ENCODE peak calls at places on chromosomes 1 and 21, in six cellular contexts. Z is upper lobe of left lung, O is mucosa of descending colon, E is SJCRH30, Q is small intestine, B is aorta. C is an unnamed sample. For H3K4me1, the result is how much of the 10 kb centered on the place peaks cover.

GRCh38 chr1:243582321-243582720 is 267.7 kb downstream of the AKT3 start:
- DNase-seq in Z (no peak), O (no peak), E (peak), Q (no peak), B (no peak), C (peak)

GRCh38 chr21:38596264-38597042 is 98.2 kb upstream of the ERG start:
- DNase-seq in Z (no peak), O (no peak), E (no peak), Q (no peak), B (no peak), C (peak)

GRCh38 chr1:205739348-205740160 is 10.4 kb downstream of the NUCKS1 start:
- DNase-seq in Z (no peak), O (no peak), E (no peak), Q (no peak), B (no peak), C (no peak)

GRCh38 chr1:225470210-225470609 is 42.4 kb upstream of the LBR start:
- DNase-seq in Z (peak), O (no peak), E (peak), Q (no peak), B (peak), C (no peak)

GRCh38 chr21:33020558-33021100 is 5.1 kb upstream of the OLIG2 start:
- DNase-seq in Z (no peak), O (no peak), E (no peak), Q (no peak), B (no peak), C (no peak)

GRCh38 chr1:173039621-173040020 is 11.1 kb downstream of the TNFSF18 start:
- DNase-seq in Z (no peak), O (no peak), E (no peak), Q (no peak), B (no peak), C (no peak)

GRCh38 chr1:95742591-95743089 is 508.6 kb downstream of the RWDD3 start:
- DNase-seq in Z (no peak), O (no peak), E (peak), Q (no peak), B (no peak), C (peak)

GRCh38 chr21:45366931-45367401 is 38.0 kb upstream of the COL18A1 start:
- DNase-seq in Z (no peak), O (peak), E (peak), Q (no peak), B (peak), C (no peak)

GRCh38 chr21:45543710-45544448 is 1.6 kb upstream of the SLC19A1 start:
- DNase-seq in Z (peak), O (peak), E (peak), Q (no peak), B (no peak), C (no peak)

GRCh38 chr1:233244183-233244582 is 51.3 kb downstream of the PCNX2 start:
- DNase-seq in Z (no peak), O (peak), E (no peak), Q (peak), B (no peak), C (peak)

GRCh38 chr1:31875636-31876236 is 59.9 kb upstream of the SPOCD1 start:
- DNase-seq in Z (no peak), O (no peak), E (no peak), Q (peak), B (no peak), C (no peak)

GRCh38 chr1:110483308-110483685 is 32.3 kb downstream of the PROK1 start:
- DNase-seq in Z (no peak), O (no peak), E (no peak), Q (no peak), B (no peak), C (no peak)

GRCh38 chr1:61120307-61120840 is 38.0 kb downstream of the NFIA start:
- DNase-seq in Z (no peak), O (no peak), E (no peak), Q (no peak), B (no peak), C (no peak)

GRCh38 chr1:199272690-199273089 is 633.9 kb downstream of the PTPRC start:
- DNase-seq in Z (peak), O (no peak), E (peak), Q (no peak), B (peak), C (peak)

GRCh38 chr1:156781585-156782186 is 14.4 kb downstream of the PRCC start:
- DNase-seq in Z (no peak), O (no peak), E (no peak), Q (no peak), B (no peak), C (no peak)

GRCh38 chr1:163337631-163338030 is 15.9 kb downstream of the NUF2 start:
- DNase-seq in Z (no peak), O (no peak), E (no peak), Q (no peak), B (no peak), C (no peak)

GRCh38 chr1:22689505-22689904 is 21.1 kb upstream of the EPHB2 start:
- DNase-seq in Z (no peak), O (no peak), E (peak), Q (peak), B (no peak), C (no peak)

GRCh38 chr1:39395357-39395831 is 96.0 kb upstream of the BMP8A start:
- DNase-seq in Z (no peak), O (no peak), E (peak), Q (peak), B (no peak), C (peak)

GRCh38 chr1:58934711-58935110 is 150.9 kb upstream of the JUN start:
- DNase-seq in Z (no peak), O (no peak), E (peak), Q (no peak), B (no peak), C (no peak)

GRCh38 chr1:27960762-27961645 is 1.2 kb downstream of the XKR8 start:
- DNase-seq in Z (no peak), O (no peak), E (no peak), Q (peak), B (peak), C (no peak)

GRCh38 chr1:223211323-223211985 is 68.4 kb upstream of the TLR5 start:
- DNase-seq in Z (no peak), O (no peak), E (no peak), Q (no peak), B (no peak), C (no peak)

GRCh38 chr1:239803666-239804228 is 287.9 kb upstream of the FMN2 start:
- DNase-seq in Z (no peak), O (no peak), E (no peak), Q (no peak), B (no peak), C (no peak)

GRCh38 chr1:50969611-50970507 is at the start of gene CDKN2C:
- DNase-seq in Z (peak), O (peak), E (peak), Q (peak), B (peak), C (peak)

GRCh38 chr1:33117440-33118085 is 36.6 kb downstream of the AZIN2 start:
- DNase-seq in Z (no peak), O (no peak), E (no peak), Q (no peak), B (no peak), C (no peak)

GRCh38 chr1:9833632-9834031 is 9.9 kb upstream of the CLSTN1 start:
- DNase-seq in Z (no peak), O (no peak), E (no peak), Q (no peak), B (no peak), C (no peak)

GRCh38 chr1:183306317-183307042 is 111.7 kb downstream of the NMNAT2 start:
- DNase-seq in Z (no peak), O (no peak), E (no peak), Q (peak), B (no peak), C (no peak)

GRCh38 chr21:18987515-18988026 is 584.0 kb upstream of the TMPRSS15 start:
- DNase-seq in Z (no peak), O (no peak), E (no peak), Q (no peak), B (no peak), C (no peak)

GRCh38 chr21:28283652-28284490 is 708.8 kb downstream of the LTN1 start:
- DNase-seq in Z (no peak), O (no peak), E (peak), Q (peak), B (no peak), C (no peak)

GRCh38 chr21:45276620-45277019 is 11.1 kb downstream of the POFUT2 start:
- DNase-seq in Z (peak), O (no peak), E (no peak), Q (no peak), B (no peak), C (no peak)

GRCh38 chr1:172638885-172639831 is 19.7 kb upstream of the FASLG start:
- DNase-seq in Z (no peak), O (no peak), E (peak), Q (peak), B (no peak), C (peak)

GRCh38 chr1:160916666-160917065 is 31.7 kb upstream of the ITLN1 start:
- DNase-seq in Z (no peak), O (no peak), E (no peak), Q (no peak), B (no peak), C (no peak)

GRCh38 chr1:151356668-151357067 is 9.6 kb upstream of the RFX5 start:
- DNase-seq in Z (no peak), O (no peak), E (no peak), Q (no peak), B (no peak), C (no peak)

GRCh38 chr1:154429118-154429517 is 24.0 kb downstream of the IL6R start:
- DNase-seq in Z (no peak), O (no peak), E (no peak), Q (no peak), B (no peak), C (no peak)

GRCh38 chr1:224773646-224774045 is 155.8 kb upstream of the DNAH14 start:
- DNase-seq in Z (no peak), O (no peak), E (no peak), Q (no peak), B (no peak), C (no peak)

GRCh38 chr1:1208713-1209433 is 2.5 kb upstream of the TNFRSF18 start:
- DNase-seq in Z (no peak), O (peak), E (peak), Q (no peak), B (peak), C (no peak)

GRCh38 chr1:39128959-39129358 is 75.5 kb upstream of the MACF1 start:
- DNase-seq in Z (peak), O (peak), E (no peak), Q (peak), B (no peak), C (peak)

GRCh38 chr1:24108334-24109165 is 3.4 kb downstream of the MYOM3 start:
- DNase-seq in Z (no peak), O (peak), E (peak), Q (peak), B (peak), C (peak)

GRCh38 chr21:43918385-43918947 is 53.4 kb downstream of the AGPAT3 start:
- DNase-seq in Z (no peak), O (peak), E (no peak), Q (no peak), B (peak), C (no peak)

DNA sequence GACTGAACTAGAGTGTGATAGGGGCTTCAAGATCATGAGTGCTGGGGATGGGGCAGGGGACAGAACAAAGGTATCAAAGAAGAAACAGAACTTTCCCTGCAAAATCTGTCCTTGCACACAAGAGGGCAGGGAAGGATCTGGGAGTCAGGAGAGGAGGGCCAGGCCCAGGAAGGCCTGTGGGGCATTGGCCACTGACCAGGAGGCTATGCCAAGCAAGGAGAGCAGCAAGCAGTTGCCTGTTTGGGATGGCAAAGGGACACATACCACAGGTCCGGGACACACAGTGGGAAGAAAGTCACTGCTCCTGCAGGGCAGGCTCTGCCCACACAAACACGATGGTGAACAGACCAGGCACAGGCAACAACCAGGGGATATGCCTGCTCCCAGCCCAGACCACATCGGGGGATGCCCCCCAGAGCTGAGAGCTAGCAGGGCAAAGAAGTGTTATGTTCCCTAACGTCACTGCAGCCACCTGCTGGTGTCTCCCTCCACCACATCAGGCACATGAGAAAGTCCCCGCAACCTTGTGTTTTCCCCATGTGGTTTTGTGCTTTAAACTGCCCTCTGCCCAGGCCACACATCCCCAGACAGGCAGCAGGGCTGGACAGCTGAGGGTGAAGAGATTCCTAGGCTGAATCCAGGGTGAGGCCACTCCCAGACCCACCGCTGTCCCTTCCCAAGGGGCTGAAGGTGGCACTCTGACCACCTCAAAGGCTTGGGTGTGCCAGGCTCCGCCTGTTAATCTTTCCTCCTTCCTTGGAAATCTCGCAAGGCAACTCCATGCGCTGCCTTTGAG is 53.6 kb downstream of the KIF21B start:
- DNase-seq in Z (no peak), O (no peak), E (peak), Q (no peak), B (no peak), C (no peak)
- H3K4me1 ChIP-seq in Z (under half), O (under half), E (under half), Q (under half), B (under half), C (under half)

DNA sequence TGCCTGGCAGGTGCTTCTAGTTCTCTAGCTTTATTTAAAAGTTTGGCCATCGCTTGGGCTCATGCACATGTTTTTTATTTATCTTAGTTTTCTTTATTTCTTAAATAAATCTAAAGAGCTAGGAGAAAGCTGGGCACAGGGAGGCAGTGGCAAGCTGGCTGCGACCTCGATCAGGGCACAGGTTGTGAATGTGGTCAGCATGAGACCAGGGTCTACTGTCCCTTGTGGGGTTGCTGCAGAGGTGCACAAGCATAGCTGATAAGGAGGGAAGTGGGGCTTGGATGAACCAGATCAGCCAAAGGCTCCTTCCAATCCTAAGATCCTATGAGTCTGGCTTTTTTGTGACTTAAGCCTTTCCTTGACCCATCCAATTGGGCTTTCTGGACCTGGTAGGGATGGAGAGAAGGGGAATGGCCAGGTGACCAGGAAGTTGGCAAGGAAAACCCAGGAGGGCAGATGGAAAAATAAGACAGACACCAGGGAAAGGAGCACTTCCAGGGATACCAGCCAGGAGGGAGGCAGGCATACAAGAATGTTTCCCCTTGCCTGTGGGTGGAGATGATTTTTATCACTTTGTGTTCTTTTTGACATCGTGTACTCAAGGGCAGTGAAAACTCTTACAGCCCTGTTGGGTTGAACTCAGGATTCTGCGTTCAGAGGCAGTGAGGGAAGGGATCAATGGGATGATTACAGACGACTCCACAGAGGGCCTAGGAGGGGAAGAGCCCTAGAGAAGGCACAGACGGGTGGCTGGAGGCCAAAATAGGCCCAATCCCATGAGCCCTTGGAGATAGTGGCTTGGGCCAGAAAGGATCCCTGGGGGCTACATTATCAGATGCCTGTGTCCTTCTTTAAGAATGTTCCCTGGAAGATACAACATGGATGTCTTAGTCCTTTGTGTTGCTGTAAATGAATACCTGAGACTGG is 8.5 kb downstream of the CYP4B1 start:
- DNase-seq in Z (no peak), O (no peak), E (no peak), Q (no peak), B (no peak), C (no peak)
- H3K4me1 ChIP-seq in Z (half or more), O (under half), E (under half), Q (under half), B (under half), C (under half)

DNA sequence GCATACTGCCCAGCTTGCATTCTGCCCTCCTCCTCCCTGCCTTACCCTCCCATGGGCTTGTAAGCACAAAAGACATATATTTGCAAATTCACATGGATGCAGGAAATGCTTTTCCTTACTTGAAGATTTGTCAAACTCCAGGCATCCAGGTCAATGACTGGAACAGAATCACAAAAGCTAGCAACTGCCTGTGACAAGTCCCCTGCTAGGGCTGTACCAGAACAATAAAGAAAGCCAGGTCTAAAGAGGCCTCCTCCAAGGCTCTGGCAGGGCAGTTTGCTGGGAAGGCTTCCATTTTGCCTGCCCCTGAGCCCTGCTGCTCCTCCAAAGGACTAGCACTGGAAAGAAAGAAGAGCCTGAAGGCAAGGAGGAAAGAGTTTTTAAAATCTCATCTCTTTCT is 23.1 kb downstream of the PLEKHA6 start:
- DNase-seq in Z (no peak), O (no peak), E (no peak), Q (no peak), B (no peak), C (no peak)
- H3K4me1 ChIP-seq in Z (under half), O (half or more), E (under half), Q (under half), B (under half), C (under half)

DNA sequence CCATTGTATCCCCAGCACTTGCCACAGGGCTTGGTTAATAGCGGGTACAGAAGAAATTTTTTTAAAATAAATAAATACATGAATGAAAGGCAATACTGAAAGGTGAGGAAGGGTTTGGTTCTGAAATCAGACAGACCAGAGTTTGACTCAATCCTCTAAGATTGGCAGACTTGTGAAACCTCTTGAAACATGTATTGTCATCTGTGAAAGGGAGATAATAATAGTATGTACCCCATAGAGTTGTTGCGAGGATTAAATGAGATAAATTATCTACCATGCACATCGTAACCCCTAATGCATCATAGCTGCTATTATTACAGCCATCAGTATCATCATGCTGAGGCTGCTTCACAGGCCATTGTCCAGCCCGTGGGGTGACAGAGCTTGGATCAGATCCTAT is 41.4 kb downstream of the S1PR1 start:
- DNase-seq in Z (no peak), O (no peak), E (no peak), Q (no peak), B (no peak), C (no peak)
- H3K4me1 ChIP-seq in Z (under half), O (under half), E (under half), Q (under half), B (under half), C (under half)

GRCh38 chr1:221722254-221723017 is 19.5 kb downstream of the DUSP10 start:
- DNase-seq in Z (no peak), O (no peak), E (no peak), Q (no peak), B (no peak), C (no peak)
- H3K4me1 ChIP-seq in Z (under half), O (under half), E (under half), Q (under half), B (under half), C (under half)

GRCh38 chr1:26733982-26734381 is 38.2 kb downstream of the ARID1A start:
- DNase-seq in Z (no peak), O (no peak), E (no peak), Q (no peak), B (no peak), C (peak)

GRCh38 chr1:26730695-26731094 is 34.9 kb downstream of the ARID1A start:
- DNase-seq in Z (no peak), O (no peak), E (peak), Q (no peak), B (no peak), C (no peak)

GRCh38 chr1:26731233-26731902 is 35.6 kb downstream of the ARID1A start:
- DNase-seq in Z (no peak), O (no peak), E (no peak), Q (peak), B (no peak), C (no peak)

GRCh38 chr1:26733392-26733791 is 37.6 kb downstream of the ARID1A start:
- DNase-seq in Z (no peak), O (no peak), E (no peak), Q (no peak), B (no peak), C (no peak)

GRCh38 chr1:26734501-26735058 is 38.8 kb downstream of the ARID1A start:
- DNase-seq in Z (no peak), O (no peak), E (no peak), Q (no peak), B (no peak), C (no peak)
- H3K4me1 ChIP-seq in Z (under half), O (under half), E (under half), Q (under half), B (under half), C (under half)

GRCh38 chr1:216846339-216846738 is 123.1 kb upstream of the ESRRG start:
- DNase-seq in Z (no peak), O (no peak), E (no peak), Q (no peak), B (no peak), C (no peak)
- H3K4me1 ChIP-seq in Z (under half), O (under half), E (under half), Q (under half), B (under half), C (under half)